ENCODE peak calls at places on chromosomes 12 and 14, in ten cellular contexts. One of them, this sample, is unnamed. For H3K4me1, the result is how much of the 10 kb centered on the place peaks cover.

GRCh38 chr14:102262894-102263462 is 42.0 kb downstream of the MOK start:
- DNase-seq in A549: peak
- DNase-seq in H9: peak
- DNase-seq in heart right ventricle: no peak
- DNase-seq in HCT116: peak
- DNase-seq in effector memory CD4-positive, alpha-beta T cell: no peak
- DNase-seq in tibial artery: no peak
- DNase-seq in psoas muscle: no peak
- DNase-seq in stomach: no peak
- DNase-seq in pancreas: no peak
- DNase-seq in this sample: peak

GRCh38 chr12:80282761-80283160 is 161.3 kb upstream of the PTPRQ start:
- DNase-seq in A549: no peak
- DNase-seq in H9: no peak
- DNase-seq in heart right ventricle: no peak
- DNase-seq in HCT116: no peak
- DNase-seq in effector memory CD4-positive, alpha-beta T cell: no peak
- DNase-seq in tibial artery: no peak
- DNase-seq in psoas muscle: no peak
- DNase-seq in stomach: no peak
- DNase-seq in pancreas: no peak
- DNase-seq in this sample: peak

GRCh38 chr14:104290756-104291122 is 152.4 kb downstream of the KIF26A start:
- DNase-seq in A549: no peak
- DNase-seq in H9: peak
- DNase-seq in heart right ventricle: no peak
- DNase-seq in HCT116: no peak
- DNase-seq in effector memory CD4-positive, alpha-beta T cell: no peak
- DNase-seq in tibial artery: peak
- DNase-seq in psoas muscle: peak
- DNase-seq in stomach: no peak
- DNase-seq in pancreas: peak
- DNase-seq in this sample: no peak

GRCh38 chr12:102300824-102301461 is 103.3 kb upstream of the PMCH start:
- DNase-seq in A549: peak
- DNase-seq in H9: peak
- DNase-seq in heart right ventricle: no peak
- DNase-seq in HCT116: peak
- DNase-seq in effector memory CD4-positive, alpha-beta T cell: no peak
- DNase-seq in tibial artery: no peak
- DNase-seq in psoas muscle: no peak
- DNase-seq in stomach: no peak
- DNase-seq in pancreas: no peak
- DNase-seq in this sample: peak

GRCh38 chr12:106079148-106079738 is 59.5 kb downstream of the NUAK1 start:
- DNase-seq in A549: no peak
- DNase-seq in H9: peak
- DNase-seq in heart right ventricle: no peak
- DNase-seq in HCT116: no peak
- DNase-seq in effector memory CD4-positive, alpha-beta T cell: no peak
- DNase-seq in tibial artery: no peak
- DNase-seq in psoas muscle: no peak
- DNase-seq in stomach: no peak
- DNase-seq in pancreas: no peak
- DNase-seq in this sample: no peak

GRCh38 chr12:101010881-101011280 is 199.2 kb downstream of the SLC5A8 start:
- DNase-seq in A549: no peak
- DNase-seq in H9: no peak
- DNase-seq in heart right ventricle: no peak
- DNase-seq in HCT116: no peak
- DNase-seq in effector memory CD4-positive, alpha-beta T cell: no peak
- DNase-seq in tibial artery: no peak
- DNase-seq in psoas muscle: no peak
- DNase-seq in stomach: no peak
- DNase-seq in pancreas: no peak
- DNase-seq in this sample: no peak

GRCh38 chr14:49677643-49678042 is 10.4 kb downstream of the POLE2 start:
- DNase-seq in A549: no peak
- DNase-seq in H9: no peak
- DNase-seq in heart right ventricle: no peak
- DNase-seq in HCT116: no peak
- DNase-seq in effector memory CD4-positive, alpha-beta T cell: no peak
- DNase-seq in tibial artery: no peak
- DNase-seq in psoas muscle: no peak
- DNase-seq in stomach: no peak
- DNase-seq in pancreas: no peak
- DNase-seq in this sample: no peak

GRCh38 chr12:85280138-85280983 is at the start of gene ALX1:
- DNase-seq in A549: peak
- DNase-seq in H9: peak
- DNase-seq in heart right ventricle: no peak
- DNase-seq in HCT116: no peak
- DNase-seq in effector memory CD4-positive, alpha-beta T cell: no peak
- DNase-seq in tibial artery: peak
- DNase-seq in psoas muscle: peak
- DNase-seq in stomach: no peak
- DNase-seq in pancreas: peak
- DNase-seq in this sample: no peak

GRCh38 chr14:44609201-44609600 is 102.1 kb upstream of the FSCB start:
- DNase-seq in A549: no peak
- DNase-seq in H9: no peak
- DNase-seq in heart right ventricle: no peak
- DNase-seq in HCT116: no peak
- DNase-seq in effector memory CD4-positive, alpha-beta T cell: no peak
- DNase-seq in tibial artery: no peak
- DNase-seq in psoas muscle: no peak
- DNase-seq in stomach: no peak
- DNase-seq in pancreas: no peak
- DNase-seq in this sample: no peak

GRCh38 chr14:94588311-94588710 is 7.1 kb downstream of the SERPINA5 start:
- DNase-seq in A549: no peak
- DNase-seq in H9: no peak
- DNase-seq in heart right ventricle: no peak
- DNase-seq in HCT116: no peak
- DNase-seq in effector memory CD4-positive, alpha-beta T cell: no peak
- DNase-seq in tibial artery: no peak
- DNase-seq in psoas muscle: no peak
- DNase-seq in stomach: no peak
- DNase-seq in pancreas: no peak
- DNase-seq in this sample: no peak

GRCh38 chr14:92937229-92937937 is 14.4 kb downstream of the CHGA start:
- DNase-seq in A549: peak
- DNase-seq in H9: no peak
- DNase-seq in heart right ventricle: no peak
- DNase-seq in HCT116: peak
- DNase-seq in effector memory CD4-positive, alpha-beta T cell: no peak
- DNase-seq in tibial artery: no peak
- DNase-seq in psoas muscle: peak
- DNase-seq in stomach: no peak
- DNase-seq in pancreas: no peak
- DNase-seq in this sample: no peak

GRCh38 chr12:127280393-127281275 is 986.3 kb upstream of the TMEM132C start:
- DNase-seq in A549: peak
- DNase-seq in H9: peak
- DNase-seq in heart right ventricle: no peak
- DNase-seq in HCT116: peak
- DNase-seq in effector memory CD4-positive, alpha-beta T cell: peak
- DNase-seq in tibial artery: no peak
- DNase-seq in psoas muscle: peak
- DNase-seq in stomach: peak
- DNase-seq in pancreas: peak
- DNase-seq in this sample: no peak

GRCh38 chr14:60645191-60645590 is 4.1 kb downstream of the SIX1 start:
- DNase-seq in A549: no peak
- DNase-seq in H9: no peak
- DNase-seq in heart right ventricle: no peak
- DNase-seq in HCT116: no peak
- DNase-seq in effector memory CD4-positive, alpha-beta T cell: no peak
- DNase-seq in tibial artery: no peak
- DNase-seq in psoas muscle: no peak
- DNase-seq in stomach: no peak
- DNase-seq in pancreas: no peak
- DNase-seq in this sample: no peak

GRCh38 chr12:82089369-82090121 is 268.6 kb downstream of the CCDC59 start:
- DNase-seq in A549: no peak
- DNase-seq in H9: no peak
- DNase-seq in heart right ventricle: no peak
- DNase-seq in HCT116: no peak
- DNase-seq in effector memory CD4-positive, alpha-beta T cell: no peak
- DNase-seq in tibial artery: no peak
- DNase-seq in psoas muscle: no peak
- DNase-seq in stomach: no peak
- DNase-seq in pancreas: no peak
- DNase-seq in this sample: no peak

DNA sequence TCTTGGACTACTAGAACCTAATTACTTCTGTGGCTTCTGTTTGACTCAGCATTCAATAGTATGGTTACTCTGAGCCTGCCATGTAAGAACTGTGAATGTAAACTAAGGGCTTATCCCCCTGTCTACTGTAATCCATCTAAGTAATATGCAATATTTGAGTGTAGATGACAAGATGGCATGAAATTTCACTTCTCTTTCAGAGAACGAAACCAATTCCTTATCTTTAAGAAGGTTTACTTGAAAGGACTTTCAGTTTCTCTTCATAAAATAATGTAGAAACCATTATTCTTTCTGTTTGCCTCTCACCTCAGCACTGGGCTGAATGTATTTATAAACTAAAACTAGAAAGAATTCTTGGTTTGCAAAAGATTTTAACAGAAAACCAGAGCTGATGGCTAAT is 60.4 kb upstream of the ARID2 start:
- DNase-seq in A549: no peak
- DNase-seq in H9: no peak
- DNase-seq in heart right ventricle: no peak
- DNase-seq in HCT116: no peak
- DNase-seq in effector memory CD4-positive, alpha-beta T cell: no peak
- DNase-seq in tibial artery: no peak
- DNase-seq in psoas muscle: no peak
- DNase-seq in stomach: no peak
- DNase-seq in pancreas: no peak
- DNase-seq in this sample: no peak
- H3K27ac ChIP-seq in A549: no peak
- H3K27ac ChIP-seq in H9: no peak
- H3K27ac ChIP-seq in heart right ventricle: no peak
- H3K27ac ChIP-seq in HCT116: no peak
- H3K27ac ChIP-seq in effector memory CD4-positive, alpha-beta T cell: peak
- H3K27ac ChIP-seq in tibial artery: no peak
- H3K27ac ChIP-seq in psoas muscle: peak
- H3K27ac ChIP-seq in stomach: no peak
- H3K27ac ChIP-seq in pancreas: no peak
- H3K27ac ChIP-seq in this sample: no peak

DNA sequence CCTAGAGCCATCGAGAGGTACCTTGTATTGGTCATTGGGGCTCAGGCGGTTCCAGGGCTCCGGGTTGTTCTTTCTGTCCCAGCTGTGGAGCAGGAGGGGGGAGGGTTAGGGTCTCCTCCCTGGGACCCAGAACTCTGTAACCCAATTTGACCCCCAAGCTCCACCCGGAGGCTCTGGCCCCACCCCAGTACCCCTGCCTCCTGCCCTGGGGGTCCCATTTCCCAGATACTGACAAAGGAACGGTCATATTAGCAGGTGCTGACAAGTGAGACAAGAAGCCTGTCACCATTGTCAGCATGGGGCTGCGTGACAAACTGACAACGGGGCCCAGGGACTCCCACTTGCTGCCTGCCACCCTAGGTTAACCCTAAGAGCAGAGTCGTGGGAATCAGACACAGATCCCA is 6.2 kb downstream of the SHMT2 start:
- DNase-seq in A549: no peak
- DNase-seq in H9: no peak
- DNase-seq in heart right ventricle: no peak
- DNase-seq in HCT116: no peak
- DNase-seq in effector memory CD4-positive, alpha-beta T cell: no peak
- DNase-seq in tibial artery: no peak
- DNase-seq in psoas muscle: peak
- DNase-seq in stomach: no peak
- DNase-seq in pancreas: no peak
- DNase-seq in this sample: no peak
- H3K4me1 ChIP-seq in A549: under half
- H3K4me1 ChIP-seq in H9: under half
- H3K4me1 ChIP-seq in heart right ventricle: half or more
- H3K4me1 ChIP-seq in HCT116: under half
- H3K4me1 ChIP-seq in effector memory CD4-positive, alpha-beta T cell: under half
- H3K4me1 ChIP-seq in tibial artery: half or more
- H3K4me1 ChIP-seq in psoas muscle: under half
- H3K4me1 ChIP-seq in stomach: under half
- H3K4me1 ChIP-seq in pancreas: under half
- H3K4me1 ChIP-seq in this sample: under half

DNA sequence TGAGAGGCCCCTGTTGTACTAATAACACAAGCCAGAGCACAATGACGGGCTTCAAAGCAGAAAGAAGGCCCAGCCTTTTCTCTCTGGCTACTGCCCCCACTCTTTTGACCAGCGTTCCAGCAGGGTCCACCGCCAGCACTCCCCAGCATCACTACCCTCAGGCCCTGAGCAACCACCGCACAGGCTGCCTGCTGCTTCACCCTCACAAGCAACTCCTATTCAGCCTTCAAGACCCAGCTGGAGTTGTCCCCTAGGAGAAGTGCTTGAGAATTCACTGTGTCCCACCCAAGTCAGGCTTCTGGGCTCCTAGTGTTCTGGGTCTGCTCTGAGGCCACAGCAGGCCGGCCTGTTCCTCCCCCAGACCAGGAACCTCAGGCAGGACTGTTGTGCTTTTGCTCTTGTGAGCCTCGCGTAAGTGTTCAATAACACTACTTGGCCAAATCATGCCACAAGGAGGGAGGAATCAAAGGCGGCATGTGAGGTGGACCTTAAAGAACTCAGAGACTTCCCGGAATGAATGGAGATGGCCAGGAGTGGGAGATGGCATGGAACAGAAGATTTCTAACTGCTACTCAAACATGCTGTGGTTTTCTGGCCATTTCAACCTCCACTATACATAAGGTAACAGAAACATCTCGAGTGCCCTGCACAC is 83.3 kb upstream of the GPR68 start:
- DNase-seq in A549: no peak
- DNase-seq in H9: no peak
- DNase-seq in heart right ventricle: no peak
- DNase-seq in HCT116: no peak
- DNase-seq in effector memory CD4-positive, alpha-beta T cell: no peak
- DNase-seq in tibial artery: no peak
- DNase-seq in psoas muscle: no peak
- DNase-seq in stomach: no peak
- DNase-seq in pancreas: no peak
- DNase-seq in this sample: no peak
- H3K27ac ChIP-seq in A549: no peak
- H3K27ac ChIP-seq in H9: no peak
- H3K27ac ChIP-seq in heart right ventricle: no peak
- H3K27ac ChIP-seq in HCT116: no peak
- H3K27ac ChIP-seq in effector memory CD4-positive, alpha-beta T cell: peak
- H3K27ac ChIP-seq in tibial artery: no peak
- H3K27ac ChIP-seq in psoas muscle: no peak
- H3K27ac ChIP-seq in stomach: no peak
- H3K27ac ChIP-seq in pancreas: no peak
- H3K27ac ChIP-seq in this sample: no peak

DNA sequence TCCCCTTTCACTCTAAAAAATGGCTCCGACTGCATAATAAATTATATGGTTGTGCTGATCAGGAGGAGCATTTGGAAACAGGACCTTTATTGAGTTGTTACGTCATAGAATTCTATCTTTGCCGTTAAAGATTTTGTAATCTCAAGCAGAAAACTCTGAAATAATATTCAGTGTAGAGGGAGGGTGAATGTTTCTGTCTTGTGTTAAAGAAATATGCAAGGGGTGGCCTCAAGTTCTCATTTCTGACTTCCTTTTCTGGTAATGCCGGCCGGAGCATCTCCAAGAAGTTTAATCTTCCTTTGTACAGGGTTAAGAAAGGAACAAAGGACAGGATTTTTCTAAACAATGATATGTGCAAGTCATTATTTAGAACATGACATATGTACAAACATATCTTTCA is 165.1 kb downstream of the SLC38A4 start:
- DNase-seq in A549: no peak
- DNase-seq in H9: no peak
- DNase-seq in heart right ventricle: no peak
- DNase-seq in HCT116: no peak
- DNase-seq in effector memory CD4-positive, alpha-beta T cell: no peak
- DNase-seq in tibial artery: no peak
- DNase-seq in psoas muscle: no peak
- DNase-seq in stomach: no peak
- DNase-seq in pancreas: no peak
- DNase-seq in this sample: peak
- H3K4me1 ChIP-seq in A549: half or more
- H3K4me1 ChIP-seq in H9: under half
- H3K4me1 ChIP-seq in heart right ventricle: under half
- H3K4me1 ChIP-seq in HCT116: under half
- H3K4me1 ChIP-seq in effector memory CD4-positive, alpha-beta T cell: under half
- H3K4me1 ChIP-seq in tibial artery: under half
- H3K4me1 ChIP-seq in psoas muscle: half or more
- H3K4me1 ChIP-seq in stomach: under half
- H3K4me1 ChIP-seq in pancreas: under half
- H3K4me1 ChIP-seq in this sample: half or more

This sample was measured in foreskin keratinocyte.